ENCODE peak calls at places on chromosomes 2 and 18, in seven cellular contexts. One of them, this sample, is unnamed.

GRCh38 chr2:102187191-102188150 is 648 bp downstream of the IL1RL2 start:
- DNase-seq in GM12891: no peak
- DNase-seq in suprapubic skin: peak
- DNase-seq in gastrocnemius medialis: peak
- DNase-seq in tibial nerve: peak
- DNase-seq in HCT116: no peak
- DNase-seq in K562: no peak
- DNase-seq in this sample: no peak

GRCh38 chr2:168601739-168602138 is 145.7 kb downstream of the CERS6 start:
- DNase-seq in suprapubic skin: no peak
- DNase-seq in tibial nerve: no peak
- DNase-seq in HCT116: no peak
- DNase-seq in gastrocnemius medialis: no peak
- DNase-seq in K562: no peak
- DNase-seq in GM12891: no peak
- DNase-seq in this sample: no peak

GRCh38 chr2:46648141-46648742 is 168.9 kb downstream of the TMEM247 start:
- DNase-seq in K562: no peak
- DNase-seq in HCT116: no peak
- DNase-seq in gastrocnemius medialis: no peak
- DNase-seq in GM12891: no peak
- DNase-seq in suprapubic skin: no peak
- DNase-seq in tibial nerve: no peak
- DNase-seq in this sample: no peak

GRCh38 chr2:11290713-11291112 is 53.7 kb downstream of the ROCK2 start:
- DNase-seq in K562: no peak
- DNase-seq in tibial nerve: no peak
- DNase-seq in suprapubic skin: no peak
- DNase-seq in gastrocnemius medialis: no peak
- DNase-seq in GM12891: no peak
- DNase-seq in HCT116: no peak
- DNase-seq in this sample: no peak

GRCh38 chr18:7598167-7599062 is 31.3 kb downstream of the PTPRM start:
- DNase-seq in suprapubic skin: no peak
- DNase-seq in GM12891: no peak
- DNase-seq in K562: no peak
- DNase-seq in HCT116: no peak
- DNase-seq in gastrocnemius medialis: no peak
- DNase-seq in tibial nerve: no peak
- DNase-seq in this sample: no peak

GRCh38 chr2:174436351-174436750 is 40.8 kb downstream of the SCRN3 start:
- DNase-seq in HCT116: no peak
- DNase-seq in suprapubic skin: no peak
- DNase-seq in K562: no peak
- DNase-seq in tibial nerve: no peak
- DNase-seq in gastrocnemius medialis: no peak
- DNase-seq in GM12891: no peak
- DNase-seq in this sample: no peak

GRCh38 chr2:10951558-10952414 is 40.1 kb downstream of the KCNF1 start:
- DNase-seq in GM12891: no peak
- DNase-seq in HCT116: no peak
- DNase-seq in gastrocnemius medialis: no peak
- DNase-seq in tibial nerve: no peak
- DNase-seq in suprapubic skin: no peak
- DNase-seq in K562: no peak
- DNase-seq in this sample: no peak

GRCh38 chr2:138602166-138602460 is 100.5 kb downstream of the SPOPL start:
- DNase-seq in GM12891: no peak
- DNase-seq in gastrocnemius medialis: no peak
- DNase-seq in K562: no peak
- DNase-seq in suprapubic skin: no peak
- DNase-seq in tibial nerve: no peak
- DNase-seq in HCT116: no peak
- DNase-seq in this sample: no peak

GRCh38 chr2:146540271-146540932 is 1304.4 kb upstream of the ACVR2A start:
- DNase-seq in suprapubic skin: no peak
- DNase-seq in tibial nerve: no peak
- DNase-seq in GM12891: no peak
- DNase-seq in gastrocnemius medialis: no peak
- DNase-seq in K562: no peak
- DNase-seq in HCT116: no peak
- DNase-seq in this sample: no peak

GRCh38 chr2:237351046-237351445 is 62.9 kb downstream of the COL6A3 start:
- DNase-seq in gastrocnemius medialis: no peak
- DNase-seq in K562: no peak
- DNase-seq in GM12891: no peak
- DNase-seq in tibial nerve: no peak
- DNase-seq in suprapubic skin: no peak
- DNase-seq in HCT116: no peak
- DNase-seq in this sample: no peak

GRCh38 chr18:4352746-4353522 is 102.2 kb downstream of the DLGAP1 start:
- DNase-seq in tibial nerve: no peak
- DNase-seq in gastrocnemius medialis: no peak
- DNase-seq in HCT116: no peak
- DNase-seq in GM12891: no peak
- DNase-seq in K562: no peak
- DNase-seq in suprapubic skin: no peak
- DNase-seq in this sample: no peak

GRCh38 chr2:121152861-121153260 is 132.1 kb downstream of the TFCP2L1 start:
- DNase-seq in suprapubic skin: no peak
- DNase-seq in gastrocnemius medialis: no peak
- DNase-seq in GM12891: no peak
- DNase-seq in tibial nerve: no peak
- DNase-seq in HCT116: no peak
- DNase-seq in K562: no peak
- DNase-seq in this sample: no peak
- TF ChIP-seq POLR2A in suprapubic skin: no peak
- TF ChIP-seq POLR2A in gastrocnemius medialis: no peak
- TF ChIP-seq POLR2A in GM12891: no peak
- TF ChIP-seq POLR2A in tibial nerve: no peak
- TF ChIP-seq POLR2A in HCT116: no peak
- TF ChIP-seq POLR2A in K562: no peak
- TF ChIP-seq POLR2A in this sample: no peak

GRCh38 chr2:127701651-127702394 is 526 bp downstream of the SFT2D3 start:
- DNase-seq in suprapubic skin: peak
- DNase-seq in gastrocnemius medialis: peak
- DNase-seq in HCT116: peak
- DNase-seq in tibial nerve: peak
- DNase-seq in GM12891: peak
- DNase-seq in K562: peak
- DNase-seq in this sample: peak
- TF ChIP-seq POLR2A in suprapubic skin: no peak
- TF ChIP-seq POLR2A in gastrocnemius medialis: peak
- TF ChIP-seq POLR2A in HCT116: no peak
- TF ChIP-seq POLR2A in tibial nerve: peak
- TF ChIP-seq POLR2A in GM12891: peak
- TF ChIP-seq POLR2A in K562: peak
- TF ChIP-seq POLR2A in this sample: no peak

GRCh38 chr2:6909431-6910385 is 7.5 kb upstream of the RNF144A start:
- DNase-seq in gastrocnemius medialis: no peak
- DNase-seq in tibial nerve: no peak
- DNase-seq in K562: no peak
- DNase-seq in suprapubic skin: no peak
- DNase-seq in GM12891: no peak
- DNase-seq in HCT116: no peak
- DNase-seq in this sample: no peak
- TF ChIP-seq POLR2A in gastrocnemius medialis: no peak
- TF ChIP-seq POLR2A in tibial nerve: no peak
- TF ChIP-seq POLR2A in K562: no peak
- TF ChIP-seq POLR2A in suprapubic skin: no peak
- TF ChIP-seq POLR2A in GM12891: no peak
- TF ChIP-seq POLR2A in HCT116: no peak
- TF ChIP-seq POLR2A in this sample: no peak

GRCh38 chr2:203936535-203936934 is at the start of gene ICOS:
- DNase-seq in tibial nerve: no peak
- DNase-seq in gastrocnemius medialis: no peak
- DNase-seq in suprapubic skin: no peak
- DNase-seq in K562: no peak
- DNase-seq in GM12891: no peak
- DNase-seq in HCT116: no peak
- DNase-seq in this sample: no peak
- TF ChIP-seq POLR2A in tibial nerve: no peak
- TF ChIP-seq POLR2A in gastrocnemius medialis: no peak
- TF ChIP-seq POLR2A in suprapubic skin: no peak
- TF ChIP-seq POLR2A in K562: no peak
- TF ChIP-seq POLR2A in GM12891: no peak
- TF ChIP-seq POLR2A in HCT116: no peak
- TF ChIP-seq POLR2A in this sample: no peak

GRCh38 chr2:215845839-215846586 is 167.3 kb downstream of the MREG start:
- DNase-seq in gastrocnemius medialis: no peak
- DNase-seq in HCT116: no peak
- DNase-seq in GM12891: no peak
- DNase-seq in K562: no peak
- DNase-seq in tibial nerve: no peak
- DNase-seq in suprapubic skin: no peak
- DNase-seq in this sample: no peak
- TF ChIP-seq POLR2A in gastrocnemius medialis: no peak
- TF ChIP-seq POLR2A in HCT116: no peak
- TF ChIP-seq POLR2A in GM12891: no peak
- TF ChIP-seq POLR2A in K562: no peak
- TF ChIP-seq POLR2A in tibial nerve: no peak
- TF ChIP-seq POLR2A in suprapubic skin: no peak
- TF ChIP-seq POLR2A in this sample: no peak

DNA sequence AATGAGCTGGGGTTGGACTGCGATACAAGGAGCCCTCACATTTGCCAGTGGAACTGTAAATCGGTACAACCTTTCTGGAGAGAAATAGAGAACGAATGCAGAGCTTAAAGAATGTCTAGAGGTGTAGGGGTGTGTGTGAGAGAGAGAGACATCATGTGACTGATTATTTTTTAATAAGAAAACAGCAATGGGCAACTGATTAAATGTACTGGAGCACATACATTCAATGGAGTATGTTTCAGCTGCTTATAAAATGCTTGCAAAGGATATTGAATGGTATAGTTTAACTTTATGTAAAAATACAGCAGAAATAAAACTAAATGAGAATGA is 391 bp upstream of the TMEM17 start:
- DNase-seq in GM12891: no peak
- DNase-seq in gastrocnemius medialis: no peak
- DNase-seq in K562: no peak
- DNase-seq in suprapubic skin: no peak
- DNase-seq in tibial nerve: no peak
- DNase-seq in HCT116: no peak
- DNase-seq in this sample: no peak
- TF ChIP-seq POLR2A in GM12891: no peak
- TF ChIP-seq POLR2A in gastrocnemius medialis: no peak
- TF ChIP-seq POLR2A in K562: no peak
- TF ChIP-seq POLR2A in suprapubic skin: no peak
- TF ChIP-seq POLR2A in tibial nerve: no peak
- TF ChIP-seq POLR2A in HCT116: peak
- TF ChIP-seq POLR2A in this sample: no peak

GRCh38 chr2:239056611-239057010 is 208.7 kb downstream of the TWIST2 start:
- DNase-seq in HCT116: no peak
- DNase-seq in GM12891: no peak
- DNase-seq in tibial nerve: no peak
- DNase-seq in gastrocnemius medialis: no peak
- DNase-seq in K562: no peak
- DNase-seq in suprapubic skin: no peak
- DNase-seq in this sample: no peak
- TF ChIP-seq POLR2A in HCT116: no peak
- TF ChIP-seq POLR2A in GM12891: no peak
- TF ChIP-seq POLR2A in tibial nerve: no peak
- TF ChIP-seq POLR2A in gastrocnemius medialis: no peak
- TF ChIP-seq POLR2A in K562: no peak
- TF ChIP-seq POLR2A in suprapubic skin: no peak
- TF ChIP-seq POLR2A in this sample: no peak

GRCh38 chr2:232539298-232540231 is at the start of gene CHRNG:
- DNase-seq in tibial nerve: no peak
- DNase-seq in gastrocnemius medialis: peak
- DNase-seq in HCT116: no peak
- DNase-seq in suprapubic skin: no peak
- DNase-seq in K562: no peak
- DNase-seq in GM12891: no peak
- DNase-seq in this sample: no peak
- TF ChIP-seq POLR2A in tibial nerve: no peak
- TF ChIP-seq POLR2A in gastrocnemius medialis: peak
- TF ChIP-seq POLR2A in HCT116: no peak
- TF ChIP-seq POLR2A in suprapubic skin: no peak
- TF ChIP-seq POLR2A in K562: no peak
- TF ChIP-seq POLR2A in GM12891: no peak
- TF ChIP-seq POLR2A in this sample: no peak

DNA sequence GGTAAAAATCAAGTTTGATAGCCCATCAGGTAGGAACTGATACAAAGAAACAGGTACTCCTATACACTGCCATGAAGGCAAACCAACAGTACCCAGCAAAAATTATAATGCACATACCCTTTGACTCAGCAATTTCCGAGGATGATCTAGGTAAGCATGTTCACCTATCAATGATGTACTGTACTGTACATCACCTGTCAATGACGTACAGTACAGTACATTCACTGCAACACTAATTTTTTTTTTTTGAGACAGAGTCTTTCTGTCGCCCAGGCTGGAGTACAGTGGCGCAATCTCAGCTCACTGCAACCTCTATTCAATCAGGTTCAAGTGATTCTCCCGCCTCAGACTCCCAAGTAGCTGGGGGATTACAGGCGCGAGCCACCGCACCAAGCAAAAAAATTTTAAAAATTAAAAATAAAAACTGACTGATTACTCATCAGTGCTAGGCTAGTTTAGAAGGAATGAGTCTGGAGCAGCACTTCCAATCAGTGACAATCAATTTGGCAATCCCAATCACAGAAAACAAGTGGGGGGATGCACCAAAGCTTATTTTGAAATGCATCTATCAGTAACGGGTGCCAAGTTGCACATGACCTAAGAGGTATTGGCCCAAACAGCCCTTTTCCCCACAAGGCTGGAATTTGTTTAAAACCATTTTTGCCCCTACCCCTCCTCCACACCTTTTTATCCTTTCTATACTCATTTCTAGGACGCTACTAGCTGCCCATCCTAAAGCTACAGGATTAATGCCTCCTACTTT is 8.2 kb downstream of the SRSF7 start:
- DNase-seq in suprapubic skin: no peak
- DNase-seq in HCT116: no peak
- DNase-seq in K562: peak
- DNase-seq in gastrocnemius medialis: no peak
- DNase-seq in tibial nerve: no peak
- DNase-seq in GM12891: no peak
- DNase-seq in this sample: no peak
- TF ChIP-seq POLR2A in suprapubic skin: no peak
- TF ChIP-seq POLR2A in HCT116: no peak
- TF ChIP-seq POLR2A in K562: peak
- TF ChIP-seq POLR2A in gastrocnemius medialis: no peak
- TF ChIP-seq POLR2A in tibial nerve: no peak
- TF ChIP-seq POLR2A in GM12891: no peak
- TF ChIP-seq POLR2A in this sample: no peak

This sample was measured in H54.